ENCODE peak calls at places on chromosomes 2 and 18, in ten cellular contexts. One of them, this sample, is unnamed.

GRCh38 chr18:48705043-48705442 is 166.2 kb downstream of the CTIF start:
- DNase-seq in NCI-H510A treated with DMSO at 0.1 percent for 48 hours: no peak
- DNase-seq in fibroblast of villous mesenchyme: no peak
- DNase-seq in WTC11: no peak
- DNase-seq in fibroblast of the conjunctiva: no peak
- DNase-seq in sciatic nerve: no peak
- DNase-seq in activated T-cell treated with anti-CD3 and anti-CD28 coated beads for 1 hour: no peak
- DNase-seq in neural crest cell: no peak
- DNase-seq in AML-193: no peak
- DNase-seq in spleen: no peak
- DNase-seq in this sample: no peak

GRCh38 chr2:135563793-135564192 is 32.5 kb downstream of the R3HDM1 start:
- DNase-seq in NCI-H510A treated with DMSO at 0.1 percent for 48 hours: no peak
- DNase-seq in fibroblast of villous mesenchyme: peak; percentile 5
- DNase-seq in WTC11: no peak
- DNase-seq in fibroblast of the conjunctiva: no peak
- DNase-seq in sciatic nerve: no peak
- DNase-seq in activated T-cell treated with anti-CD3 and anti-CD28 coated beads for 1 hour: no peak
- DNase-seq in neural crest cell: no peak
- DNase-seq in AML-193: no peak
- DNase-seq in spleen: no peak
- DNase-seq in this sample: no peak

GRCh38 chr18:67243799-67244587 is 272.5 kb downstream of the DSEL start:
- DNase-seq in NCI-H510A treated with DMSO at 0.1 percent for 48 hours: no peak
- DNase-seq in fibroblast of villous mesenchyme: no peak
- DNase-seq in WTC11: no peak
- DNase-seq in fibroblast of the conjunctiva: no peak
- DNase-seq in sciatic nerve: no peak
- DNase-seq in activated T-cell treated with anti-CD3 and anti-CD28 coated beads for 1 hour: no peak
- DNase-seq in neural crest cell: no peak
- DNase-seq in AML-193: no peak
- DNase-seq in spleen: no peak
- DNase-seq in this sample: no peak

GRCh38 chr18:3530807-3531206 is 80.8 kb downstream of the TGIF1 start:
- DNase-seq in NCI-H510A treated with DMSO at 0.1 percent for 48 hours: no peak
- DNase-seq in fibroblast of villous mesenchyme: peak; percentile 46
- DNase-seq in WTC11: no peak
- DNase-seq in fibroblast of the conjunctiva: no peak
- DNase-seq in sciatic nerve: no peak
- DNase-seq in activated T-cell treated with anti-CD3 and anti-CD28 coated beads for 1 hour: no peak
- DNase-seq in neural crest cell: no peak
- DNase-seq in AML-193: no peak
- DNase-seq in spleen: no peak
- DNase-seq in this sample: no peak

GRCh38 chr2:234245945-234246344 is 195.4 kb downstream of the SPP2 start:
- DNase-seq in NCI-H510A treated with DMSO at 0.1 percent for 48 hours: no peak
- DNase-seq in fibroblast of villous mesenchyme: peak; percentile 42
- DNase-seq in WTC11: no peak
- DNase-seq in fibroblast of the conjunctiva: peak; percentile 71
- DNase-seq in sciatic nerve: no peak
- DNase-seq in activated T-cell treated with anti-CD3 and anti-CD28 coated beads for 1 hour: no peak
- DNase-seq in neural crest cell: no peak
- DNase-seq in AML-193: no peak
- DNase-seq in spleen: no peak
- DNase-seq in this sample: no peak

GRCh38 chr2:190948671-190949070 is 65.3 kb downstream of the STAT1 start:
- DNase-seq in NCI-H510A treated with DMSO at 0.1 percent for 48 hours: no peak
- DNase-seq in fibroblast of villous mesenchyme: no peak
- DNase-seq in WTC11: no peak
- DNase-seq in fibroblast of the conjunctiva: no peak
- DNase-seq in sciatic nerve: no peak
- DNase-seq in activated T-cell treated with anti-CD3 and anti-CD28 coated beads for 1 hour: no peak
- DNase-seq in neural crest cell: no peak
- DNase-seq in AML-193: no peak
- DNase-seq in spleen: no peak
- DNase-seq in this sample: no peak

GRCh38 chr2:58006952-58007284 is 39.7 kb upstream of the VRK2 start:
- DNase-seq in NCI-H510A treated with DMSO at 0.1 percent for 48 hours: no peak
- DNase-seq in fibroblast of villous mesenchyme: no peak
- DNase-seq in WTC11: no peak
- DNase-seq in fibroblast of the conjunctiva: no peak
- DNase-seq in sciatic nerve: no peak
- DNase-seq in activated T-cell treated with anti-CD3 and anti-CD28 coated beads for 1 hour: no peak
- DNase-seq in neural crest cell: no peak
- DNase-seq in AML-193: no peak
- DNase-seq in spleen: no peak
- DNase-seq in this sample: no peak

GRCh38 chr2:16943279-16943958 is 277.8 kb upstream of the CYRIA start:
- DNase-seq in NCI-H510A treated with DMSO at 0.1 percent for 48 hours: no peak
- DNase-seq in fibroblast of villous mesenchyme: no peak
- DNase-seq in WTC11: no peak
- DNase-seq in fibroblast of the conjunctiva: no peak
- DNase-seq in sciatic nerve: no peak
- DNase-seq in activated T-cell treated with anti-CD3 and anti-CD28 coated beads for 1 hour: no peak
- DNase-seq in neural crest cell: no peak
- DNase-seq in AML-193: no peak
- DNase-seq in spleen: no peak
- DNase-seq in this sample: no peak

GRCh38 chr2:161103451-161103831 is 56.8 kb upstream of the TANK start:
- DNase-seq in NCI-H510A treated with DMSO at 0.1 percent for 48 hours: no peak
- DNase-seq in fibroblast of villous mesenchyme: no peak
- DNase-seq in WTC11: no peak
- DNase-seq in fibroblast of the conjunctiva: no peak
- DNase-seq in sciatic nerve: no peak
- DNase-seq in activated T-cell treated with anti-CD3 and anti-CD28 coated beads for 1 hour: no peak
- DNase-seq in neural crest cell: no peak
- DNase-seq in AML-193: no peak
- DNase-seq in spleen: no peak
- DNase-seq in this sample: no peak

GRCh38 chr2:197398913-197399312 is 35.9 kb downstream of the SF3B1 start:
- DNase-seq in NCI-H510A treated with DMSO at 0.1 percent for 48 hours: no peak
- DNase-seq in fibroblast of villous mesenchyme: no peak
- DNase-seq in WTC11: no peak
- DNase-seq in fibroblast of the conjunctiva: no peak
- DNase-seq in sciatic nerve: no peak
- DNase-seq in activated T-cell treated with anti-CD3 and anti-CD28 coated beads for 1 hour: no peak
- DNase-seq in neural crest cell: no peak
- DNase-seq in AML-193: no peak
- DNase-seq in spleen: no peak
- DNase-seq in this sample: no peak

GRCh38 chr18:41752826-41753225 is 202.2 kb upstream of the PIK3C3 start:
- DNase-seq in NCI-H510A treated with DMSO at 0.1 percent for 48 hours: no peak
- DNase-seq in fibroblast of villous mesenchyme: no peak
- DNase-seq in WTC11: no peak
- DNase-seq in fibroblast of the conjunctiva: no peak
- DNase-seq in sciatic nerve: no peak
- DNase-seq in activated T-cell treated with anti-CD3 and anti-CD28 coated beads for 1 hour: no peak
- DNase-seq in neural crest cell: no peak
- DNase-seq in AML-193: no peak
- DNase-seq in spleen: no peak
- DNase-seq in this sample: no peak

GRCh38 chr2:60551241-60552095 is 2.0 kb downstream of the BCL11A start:
- DNase-seq in NCI-H510A treated with DMSO at 0.1 percent for 48 hours: peak; percentile 32
- DNase-seq in fibroblast of villous mesenchyme: peak; percentile 32
- DNase-seq in WTC11: peak; percentile 33
- DNase-seq in fibroblast of the conjunctiva: no peak
- DNase-seq in sciatic nerve: no peak
- DNase-seq in activated T-cell treated with anti-CD3 and anti-CD28 coated beads for 1 hour: no peak
- DNase-seq in neural crest cell: no peak
- DNase-seq in AML-193: no peak
- DNase-seq in spleen: peak; percentile 86
- DNase-seq in this sample: peak; percentile 37

GRCh38 chr18:5057348-5058012 is 139.6 kb downstream of the AKAIN1 start:
- DNase-seq in NCI-H510A treated with DMSO at 0.1 percent for 48 hours: peak; percentile 92
- DNase-seq in fibroblast of villous mesenchyme: peak; percentile 37
- DNase-seq in WTC11: peak; percentile 79
- DNase-seq in fibroblast of the conjunctiva: peak; percentile 23
- DNase-seq in sciatic nerve: peak; percentile 62
- DNase-seq in activated T-cell treated with anti-CD3 and anti-CD28 coated beads for 1 hour: peak; percentile 13
- DNase-seq in neural crest cell: peak; percentile 71
- DNase-seq in AML-193: peak; percentile 28
- DNase-seq in spleen: no peak
- DNase-seq in this sample: peak; percentile 36

GRCh38 chr18:61833387-61833786 is 59.4 kb downstream of the RNF152 start:
- DNase-seq in NCI-H510A treated with DMSO at 0.1 percent for 48 hours: peak; percentile 86
- DNase-seq in fibroblast of villous mesenchyme: peak; percentile 70
- DNase-seq in WTC11: no peak
- DNase-seq in fibroblast of the conjunctiva: no peak
- DNase-seq in sciatic nerve: no peak
- DNase-seq in activated T-cell treated with anti-CD3 and anti-CD28 coated beads for 1 hour: no peak
- DNase-seq in neural crest cell: no peak
- DNase-seq in AML-193: peak; percentile 16
- DNase-seq in spleen: no peak
- DNase-seq in this sample: no peak

GRCh38 chr2:118496870-118497611 is 350.4 kb downstream of the EN1 start:
- DNase-seq in NCI-H510A treated with DMSO at 0.1 percent for 48 hours: no peak
- DNase-seq in fibroblast of villous mesenchyme: no peak
- DNase-seq in WTC11: no peak
- DNase-seq in fibroblast of the conjunctiva: no peak
- DNase-seq in sciatic nerve: no peak
- DNase-seq in activated T-cell treated with anti-CD3 and anti-CD28 coated beads for 1 hour: no peak
- DNase-seq in neural crest cell: no peak
- DNase-seq in AML-193: no peak
- DNase-seq in spleen: no peak
- DNase-seq in this sample: no peak

GRCh38 chr2:224187220-224187619 is 148.1 kb upstream of the SERPINE2 start:
- DNase-seq in NCI-H510A treated with DMSO at 0.1 percent for 48 hours: no peak
- DNase-seq in fibroblast of villous mesenchyme: no peak
- DNase-seq in WTC11: no peak
- DNase-seq in fibroblast of the conjunctiva: no peak
- DNase-seq in sciatic nerve: no peak
- DNase-seq in activated T-cell treated with anti-CD3 and anti-CD28 coated beads for 1 hour: no peak
- DNase-seq in neural crest cell: no peak
- DNase-seq in AML-193: no peak
- DNase-seq in spleen: no peak
- DNase-seq in this sample: no peak

GRCh38 chr2:112829931-112830330 is 6.6 kb downstream of the IL1B start:
- DNase-seq in NCI-H510A treated with DMSO at 0.1 percent for 48 hours: no peak
- DNase-seq in fibroblast of villous mesenchyme: no peak
- DNase-seq in WTC11: no peak
- DNase-seq in fibroblast of the conjunctiva: no peak
- DNase-seq in sciatic nerve: no peak
- DNase-seq in activated T-cell treated with anti-CD3 and anti-CD28 coated beads for 1 hour: no peak
- DNase-seq in neural crest cell: no peak
- DNase-seq in AML-193: no peak
- DNase-seq in spleen: no peak
- DNase-seq in this sample: no peak

GRCh38 chr2:95297088-95297487 is at the start of gene KCNIP3:
- DNase-seq in NCI-H510A treated with DMSO at 0.1 percent for 48 hours: peak; percentile 17
- DNase-seq in fibroblast of villous mesenchyme: no peak
- DNase-seq in WTC11: peak; percentile 33
- DNase-seq in fibroblast of the conjunctiva: no peak
- DNase-seq in sciatic nerve: no peak
- DNase-seq in activated T-cell treated with anti-CD3 and anti-CD28 coated beads for 1 hour: no peak
- DNase-seq in neural crest cell: no peak
- DNase-seq in AML-193: no peak
- DNase-seq in spleen: no peak
- DNase-seq in this sample: peak; percentile 79

GRCh38 chr2:158818511-158818910 is 23.4 kb downstream of the DAPL1 start:
- DNase-seq in NCI-H510A treated with DMSO at 0.1 percent for 48 hours: no peak
- DNase-seq in fibroblast of villous mesenchyme: no peak
- DNase-seq in WTC11: no peak
- DNase-seq in fibroblast of the conjunctiva: no peak
- DNase-seq in sciatic nerve: no peak
- DNase-seq in activated T-cell treated with anti-CD3 and anti-CD28 coated beads for 1 hour: no peak
- DNase-seq in neural crest cell: no peak
- DNase-seq in AML-193: no peak
- DNase-seq in spleen: no peak
- DNase-seq in this sample: no peak

GRCh38 chr2:85886585-85886984 is 2.2 kb downstream of the ST3GAL5 start:
- DNase-seq in NCI-H510A treated with DMSO at 0.1 percent for 48 hours: no peak
- DNase-seq in fibroblast of villous mesenchyme: peak; percentile 96
- DNase-seq in WTC11: no peak
- DNase-seq in fibroblast of the conjunctiva: peak; percentile 55
- DNase-seq in sciatic nerve: no peak
- DNase-seq in activated T-cell treated with anti-CD3 and anti-CD28 coated beads for 1 hour: no peak
- DNase-seq in neural crest cell: no peak
- DNase-seq in AML-193: no peak
- DNase-seq in spleen: no peak
- DNase-seq in this sample: no peak

GRCh38 chr2:240999001-240999791 is 778 bp downstream of the SNED1 start:
- DNase-seq in NCI-H510A treated with DMSO at 0.1 percent for 48 hours: no peak
- DNase-seq in fibroblast of villous mesenchyme: no peak
- DNase-seq in WTC11: no peak
- DNase-seq in fibroblast of the conjunctiva: no peak
- DNase-seq in sciatic nerve: peak; percentile 61
- DNase-seq in activated T-cell treated with anti-CD3 and anti-CD28 coated beads for 1 hour: no peak
- DNase-seq in neural crest cell: no peak
- DNase-seq in AML-193: no peak
- DNase-seq in spleen: peak; percentile 80
- DNase-seq in this sample: no peak

GRCh38 chr2:85994897-85995647 is 106.3 kb upstream of the ST3GAL5 start:
- DNase-seq in NCI-H510A treated with DMSO at 0.1 percent for 48 hours: no peak
- DNase-seq in fibroblast of villous mesenchyme: no peak
- DNase-seq in WTC11: no peak
- DNase-seq in fibroblast of the conjunctiva: no peak
- DNase-seq in sciatic nerve: peak; percentile 45
- DNase-seq in activated T-cell treated with anti-CD3 and anti-CD28 coated beads for 1 hour: no peak
- DNase-seq in neural crest cell: no peak
- DNase-seq in AML-193: no peak
- DNase-seq in spleen: peak; percentile 77
- DNase-seq in this sample: no peak

GRCh38 chr2:165067958-165068612 is 112.8 kb upstream of the SLC38A11 start:
- DNase-seq in NCI-H510A treated with DMSO at 0.1 percent for 48 hours: peak; percentile 68
- DNase-seq in fibroblast of villous mesenchyme: peak; percentile 47
- DNase-seq in WTC11: peak; percentile 79
- DNase-seq in fibroblast of the conjunctiva: peak; percentile 40
- DNase-seq in sciatic nerve: peak; percentile 59
- DNase-seq in activated T-cell treated with anti-CD3 and anti-CD28 coated beads for 1 hour: no peak
- DNase-seq in neural crest cell: peak; percentile 70
- DNase-seq in AML-193: no peak
- DNase-seq in spleen: no peak
- DNase-seq in this sample: peak; percentile 87

GRCh38 chr2:9539530-9539929 is 16.1 kb downstream of the ADAM17 start:
- DNase-seq in NCI-H510A treated with DMSO at 0.1 percent for 48 hours: no peak
- DNase-seq in fibroblast of villous mesenchyme: peak; percentile 80
- DNase-seq in WTC11: no peak
- DNase-seq in fibroblast of the conjunctiva: peak; percentile 45
- DNase-seq in sciatic nerve: no peak
- DNase-seq in activated T-cell treated with anti-CD3 and anti-CD28 coated beads for 1 hour: no peak
- DNase-seq in neural crest cell: no peak
- DNase-seq in AML-193: no peak
- DNase-seq in spleen: no peak
- DNase-seq in this sample: no peak

GRCh38 chr2:71678874-71679273 is 225.5 kb downstream of the DYSF start:
- DNase-seq in NCI-H510A treated with DMSO at 0.1 percent for 48 hours: no peak
- DNase-seq in fibroblast of villous mesenchyme: no peak
- DNase-seq in WTC11: no peak
- DNase-seq in fibroblast of the conjunctiva: no peak
- DNase-seq in sciatic nerve: peak; percentile 28
- DNase-seq in activated T-cell treated with anti-CD3 and anti-CD28 coated beads for 1 hour: no peak
- DNase-seq in neural crest cell: no peak
- DNase-seq in AML-193: no peak
- DNase-seq in spleen: no peak
- DNase-seq in this sample: no peak

GRCh38 chr2:10325278-10326145 is 22.8 kb downstream of the HPCAL1 start:
- DNase-seq in NCI-H510A treated with DMSO at 0.1 percent for 48 hours: peak; percentile 92
- DNase-seq in fibroblast of villous mesenchyme: no peak
- DNase-seq in WTC11: no peak
- DNase-seq in fibroblast of the conjunctiva: no peak
- DNase-seq in sciatic nerve: no peak
- DNase-seq in activated T-cell treated with anti-CD3 and anti-CD28 coated beads for 1 hour: no peak
- DNase-seq in neural crest cell: no peak
- DNase-seq in AML-193: no peak
- DNase-seq in spleen: no peak
- DNase-seq in this sample: peak; percentile 77

GRCh38 chr2:151758744-151759143 is 24.5 kb upstream of the NEB start:
- DNase-seq in NCI-H510A treated with DMSO at 0.1 percent for 48 hours: no peak
- DNase-seq in fibroblast of villous mesenchyme: no peak
- DNase-seq in WTC11: no peak
- DNase-seq in fibroblast of the conjunctiva: no peak
- DNase-seq in sciatic nerve: no peak
- DNase-seq in activated T-cell treated with anti-CD3 and anti-CD28 coated beads for 1 hour: no peak
- DNase-seq in neural crest cell: no peak
- DNase-seq in AML-193: no peak
- DNase-seq in spleen: no peak
- DNase-seq in this sample: no peak

GRCh38 chr2:156343940-156344301 is 11.4 kb upstream of the NR4A2 start:
- DNase-seq in NCI-H510A treated with DMSO at 0.1 percent for 48 hours: no peak
- DNase-seq in fibroblast of villous mesenchyme: no peak
- DNase-seq in WTC11: no peak
- DNase-seq in fibroblast of the conjunctiva: no peak
- DNase-seq in sciatic nerve: no peak
- DNase-seq in activated T-cell treated with anti-CD3 and anti-CD28 coated beads for 1 hour: no peak
- DNase-seq in neural crest cell: no peak
- DNase-seq in AML-193: no peak
- DNase-seq in spleen: no peak
- DNase-seq in this sample: no peak